ENCODE peak calls at places on chromosomes 1 and 21, in four cellular contexts. Z, E, U and S are unnamed samples.

GRCh38 chr1:222310830-222311229 is 237.1 kb downstream of the HHIPL2 start:
- DNase-seq in Z (no peak), E (no peak), U (peak; percentile 6), S (no peak)

GRCh38 chr1:145960468-145961108 is 2.8 kb upstream of the LIX1L start:
- DNase-seq in Z (peak; percentile 70), E (peak; percentile 82), U (peak; percentile 78), S (peak; percentile 46)

GRCh38 chr1:6113116-6113515 is 67.0 kb downstream of the CHD5 start:
- DNase-seq in Z (no peak), E (no peak), U (no peak), S (no peak)

GRCh38 chr1:65881070-65881594 is 88.4 kb downstream of the PDE4B start:
- DNase-seq in Z (no peak), E (no peak), U (no peak), S (no peak)

GRCh38 chr21:35102488-35103407 is 53.6 kb upstream of the RUNX1 start:
- DNase-seq in Z (peak; percentile 37), E (peak; percentile 55), U (no peak), S (no peak)

GRCh38 chr21:41435728-41436127 is 9.7 kb downstream of the MX1 start:
- DNase-seq in Z (peak; percentile 4), E (no peak), U (no peak), S (no peak)

GRCh38 chr21:42002421-42002958 is 7.7 kb downstream of the ZBTB21 start:
- DNase-seq in Z (no peak), E (peak; percentile 90), U (no peak), S (peak; percentile 70)

GRCh38 chr1:230864441-230864840 is 3.9 kb downstream of the C1orf198 start:
- DNase-seq in Z (no peak), E (no peak), U (no peak), S (no peak)

GRCh38 chr1:231986631-231987291 is 360.2 kb downstream of the DISC1 start:
- DNase-seq in Z (no peak), E (no peak), U (peak; percentile 8), S (peak; percentile 78)

GRCh38 chr1:160579216-160579701 is at the start of gene CD84:
- DNase-seq in Z (no peak), E (no peak), U (no peak), S (no peak)

GRCh38 chr1:52364235-52364839 is 1.7 kb downstream of the CC2D1B start:
- DNase-seq in Z (no peak), E (no peak), U (peak; percentile 19), S (no peak)

GRCh38 chr1:201021333-201022177 is 2.0 kb downstream of the KIF21B start:
- DNase-seq in Z (no peak), E (no peak), U (no peak), S (no peak)

GRCh38 chr1:204575221-204576190 is 59.3 kb downstream of the MDM4 start:
- DNase-seq in Z (no peak), E (no peak), U (no peak), S (no peak)
- TF ChIP-seq CTCF in Z (no peak), E (no peak), U (no peak), S (no peak)

GRCh38 chr21:29305561-29305960 is 6.8 kb downstream of the BACH1 start:
- DNase-seq in Z (no peak), E (no peak), U (no peak), S (no peak)
- H3K4me3 ChIP-seq in Z (no peak overlapping the region), E (no peak overlapping the region), U (no peak overlapping the region), S (no peak overlapping the region)

GRCh38 chr1:173433927-173434326 is 43.2 kb upstream of the PRDX6 start:
- DNase-seq in Z (no peak), E (no peak), U (no peak), S (no peak)
- TF ChIP-seq CTCF in Z (no peak), E (no peak), U (no peak), S (no peak)

GRCh38 chr1:39398278-39399010 is 93.0 kb upstream of the BMP8A start:
- DNase-seq in Z (peak; percentile 75), E (peak; percentile 84), U (peak; percentile 56), S (peak; percentile 99)
- H3K4me3 ChIP-seq in Z (no peak overlapping the region), E (no peak overlapping the region), U (no peak overlapping the region), S (no peak overlapping the region)

GRCh38 chr1:216173315-216173714 is 249.9 kb downstream of the USH2A start:
- DNase-seq in Z (no peak), E (no peak), U (no peak), S (no peak)

GRCh38 chr1:216181590-216181989 is 241.7 kb downstream of the USH2A start:
- DNase-seq in Z (no peak), E (no peak), U (no peak), S (no peak)

GRCh38 chr1:216178266-216178665 is 245.0 kb downstream of the USH2A start:
- DNase-seq in Z (no peak), E (no peak), U (no peak), S (no peak)

DNA sequence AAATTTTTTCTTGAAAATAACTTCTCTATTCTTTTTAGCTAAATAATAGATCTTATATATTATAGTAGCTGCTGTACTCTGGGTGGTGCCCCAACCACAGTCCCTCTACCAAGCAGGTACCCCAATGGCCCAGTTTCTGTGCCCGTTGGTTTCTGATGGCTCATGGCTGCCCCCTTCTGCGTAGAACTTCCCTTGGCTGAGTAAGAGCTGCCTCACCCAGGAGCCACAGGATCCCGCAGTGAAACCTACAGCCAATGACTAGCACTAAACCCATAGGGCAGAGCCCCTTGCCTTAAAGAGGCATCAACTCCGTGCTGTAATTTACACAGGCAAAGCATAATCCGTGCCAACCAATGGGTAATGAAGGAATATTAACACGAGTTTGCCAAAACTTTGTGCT is 247.5 kb downstream of the USH2A start:
- DNase-seq in Z (no peak), E (no peak), U (no peak), S (no peak)
- TF ChIP-seq CTCF in Z (no peak), E (no peak), U (no peak), S (no peak)

GRCh38 chr1:37764888-37765441 is at the start of gene EPHA10:
- DNase-seq in Z (peak; percentile 41), E (no peak), U (no peak), S (no peak)
- H3K4me3 ChIP-seq in Z (no peak within 1 kb of the TSS), E (no peak within 1 kb of the TSS), U (no peak within 1 kb of the TSS), S (no peak within 1 kb of the TSS)

DNA sequence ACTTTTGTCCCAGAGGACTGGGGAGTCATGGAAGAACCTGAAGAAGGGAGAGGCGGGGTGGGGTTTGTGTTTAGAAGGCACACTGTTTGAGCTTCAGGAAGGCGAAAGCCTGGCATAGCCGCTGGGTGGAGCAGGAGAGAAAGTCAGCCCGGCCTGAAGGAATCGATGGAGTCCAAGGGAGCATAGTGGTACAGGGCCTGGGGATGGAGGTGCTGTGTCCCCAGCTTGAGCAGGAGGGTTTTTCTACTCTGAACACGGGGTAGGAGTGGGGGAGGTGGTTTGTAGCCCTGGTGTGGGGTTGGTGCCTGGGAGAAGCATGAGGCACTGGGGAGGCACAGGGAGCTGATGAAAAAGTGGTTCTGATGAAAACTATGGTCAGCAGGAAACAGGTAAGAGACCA is 4.7 kb upstream of the CCDC24 start:
- DNase-seq in Z (no peak), E (no peak), U (no peak), S (no peak)
- TF ChIP-seq CTCF in Z (no peak), E (no peak), U (no peak), S (peak; percentile 29)

GRCh38 chr1:88731475-88731874 is 47.4 kb downstream of the PKN2 start:
- DNase-seq in Z (peak; percentile 55), E (peak; percentile 60), U (peak; percentile 25), S (no peak)
- H3K4me3 ChIP-seq in Z (no peak overlapping the region), E (no peak overlapping the region), U (no peak overlapping the region), S (no peak overlapping the region)

GRCh38 chr21:26842976-26843911 is 2.0 kb downstream of the ADAMTS1 start:
- DNase-seq in Z (peak; percentile 92), E (peak; percentile 91), U (peak; percentile 97), S (peak; percentile 96)
- TF ChIP-seq CTCF in Z (peak; percentile 33), E (no peak), U (peak; percentile 26), S (peak; percentile 52)

GRCh38 chr1:233819042-233819441 is 85.4 kb upstream of the SLC35F3 start:
- DNase-seq in Z (no peak), E (no peak), U (no peak), S (no peak)
- H3K4me3 ChIP-seq in Z (no peak overlapping the region), E (no peak overlapping the region), U (no peak overlapping the region), S (no peak overlapping the region)